ENCODE peak calls at places on chromosomes 12 and 14, in seven cellular contexts. B is H4; W is hypothalamus; V is activated naive CD4-positive, alpha-beta T cell; A is adipocyte; Q is activated naive CD8-positive, alpha-beta T cell treated with anti-CD3 and anti-CD28 coated beads, Interleukin-2, amount 50 U/mL, for 24 hours; F is retina. H is an unnamed sample.

GRCh38 chr12:52175411-52176350 is 16.1 kb downstream of the KRT80 start:
- DNase-seq in B (no peak), W (no peak), V (no peak), A (no peak), Q (no peak), F (no peak), H (no peak)

GRCh38 chr14:100239200-100239839 is 376 bp downstream of the YY1 start:
- DNase-seq in B (peak; percentile 13), W (no peak), V (peak; percentile 20), A (peak; percentile 22), Q (peak; percentile 41), F (peak; percentile 68), H (no peak)

GRCh38 chr12:15534322-15534721 is 212.0 kb downstream of the PTPRO start:
- DNase-seq in B (peak; percentile 57), W (no peak), V (no peak), A (peak; percentile 19), Q (no peak), F (no peak), H (no peak)

GRCh38 chr14:39265032-39265431 is 31.3 kb downstream of the MIA2 start:
- DNase-seq in B (peak; percentile 28), W (no peak), V (no peak), A (peak; percentile 36), Q (no peak), F (no peak), H (no peak)

GRCh38 chr12:31560516-31560915 is 30.4 kb downstream of the DENND5B start:
- DNase-seq in B (no peak), W (no peak), V (no peak), A (no peak), Q (no peak), F (no peak), H (no peak)

GRCh38 chr14:104873380-104874055 is 8.4 kb downstream of the CEP170B start:
- DNase-seq in B (no peak), W (no peak), V (no peak), A (no peak), Q (no peak), F (no peak), H (no peak)

GRCh38 chr12:4274396-4274959 is 916 bp downstream of the CCND2 start:
- DNase-seq in B (no peak), W (no peak), V (no peak), A (peak; percentile 32), Q (no peak), F (peak; percentile 70), H (no peak)

GRCh38 chr14:98120831-98121464 is 1151.0 kb downstream of the BCL11B start:
- DNase-seq in B (no peak), W (no peak), V (no peak), A (no peak), Q (no peak), F (no peak), H (no peak)

GRCh38 chr12:96220902-96221301 is 26.7 kb downstream of the ELK3 start:
- DNase-seq in B (no peak), W (no peak), V (no peak), A (no peak), Q (no peak), F (no peak), H (no peak)

GRCh38 chr14:74886001-74886400 is 4.3 kb downstream of the DLST start:
- DNase-seq in B (no peak), W (no peak), V (no peak), A (peak; percentile 96), Q (no peak), F (no peak), H (no peak)

GRCh38 chr12:27554421-27555186 is 30.6 kb downstream of the PPFIBP1 start:
- DNase-seq in B (no peak), W (peak; percentile 36), V (no peak), A (no peak), Q (no peak), F (peak; percentile 24), H (no peak)

GRCh38 chr12:89227774-89228173 is 124.5 kb downstream of the DUSP6 start:
- DNase-seq in B (no peak), W (no peak), V (no peak), A (no peak), Q (no peak), F (no peak), H (no peak)

GRCh38 chr12:8648598-8649205 is 13.9 kb downstream of the MFAP5 start:
- DNase-seq in B (no peak), W (no peak), V (no peak), A (no peak), Q (peak; percentile 76), F (no peak), H (no peak)

GRCh38 chr14:92362781-92363235 is 39.8 kb downstream of the SLC24A4 start:
- DNase-seq in B (peak; percentile 29), W (peak; percentile 13), V (no peak), A (no peak), Q (no peak), F (no peak), H (no peak)

GRCh38 chr12:121295746-121296617 is 527 bp downstream of the CAMKK2 start:
- DNase-seq in B (no peak), W (no peak), V (peak; percentile 47), A (peak; percentile 52), Q (peak; percentile 46), F (peak; percentile 70), H (peak; percentile 37)

GRCh38 chr12:70576341-70577282 is 60.6 kb downstream of the PTPRB start:
- DNase-seq in B (peak; percentile 76), W (no peak), V (no peak), A (peak; percentile 95), Q (no peak), F (peak; percentile 71), H (peak; percentile 19)

GRCh38 chr12:49580572-49581535 is 12.9 kb upstream of the MCRS1 start:
- DNase-seq in B (peak; percentile 69), W (peak; percentile 75), V (no peak), A (peak; percentile 92), Q (peak; percentile 57), F (peak; percentile 89), H (peak; percentile 80)

GRCh38 chr12:122848471-122849351 is 13.5 kb downstream of the HIP1R start:
- DNase-seq in B (no peak), W (no peak), V (no peak), A (no peak), Q (no peak), F (no peak), H (no peak)

GRCh38 chr12:116544656-116545055 is 14.5 kb upstream of the MAP1LC3B2 start:
- DNase-seq in B (no peak), W (no peak), V (no peak), A (no peak), Q (no peak), F (no peak), H (no peak)

GRCh38 chr12:20426191-20426590 is 57.9 kb downstream of the PDE3A start:
- DNase-seq in B (no peak), W (no peak), V (no peak), A (peak; percentile 85), Q (no peak), F (no peak), H (no peak)

GRCh38 chr12:12899530-12900380 is 8.4 kb downstream of the GPRC5A start:
- DNase-seq in B (peak; percentile 84), W (no peak), V (no peak), A (peak; percentile 82), Q (peak; percentile 24), F (no peak), H (no peak)

GRCh38 chr12:79534029-79534867 is 156.5 kb downstream of the PAWR start:
- DNase-seq in B (no peak), W (no peak), V (no peak), A (no peak), Q (no peak), F (no peak), H (no peak)

GRCh38 chr14:54330876-54331275 is 65.9 kb upstream of the CDKN3 start:
- DNase-seq in B (no peak), W (no peak), V (no peak), A (no peak), Q (no peak), F (no peak), H (no peak)

GRCh38 chr14:75685910-75686309 is 24.9 kb downstream of the TTLL5 start:
- DNase-seq in B (no peak), W (no peak), V (no peak), A (no peak), Q (no peak), F (no peak), H (no peak)

GRCh38 chr12:43795716-43796282 is 10.3 kb downstream of the TWF1 start:
- DNase-seq in B (no peak), W (no peak), V (no peak), A (peak; percentile 27), Q (no peak), F (no peak), H (peak; percentile 23)

GRCh38 chr12:89016970-89017778 is 335.1 kb downstream of the DUSP6 start:
- DNase-seq in B (peak; percentile 62), W (peak; percentile 17), V (no peak), A (peak; percentile 93), Q (peak; percentile 25), F (peak; percentile 70), H (no peak)

GRCh38 chr14:31122098-31122611 is 85.4 kb downstream of the HECTD1 start:
- DNase-seq in B (peak; percentile 6), W (no peak), V (no peak), A (no peak), Q (no peak), F (no peak), H (no peak)

H was measured in HuH-7.5.